ENCODE peak calls at places on chromosomes 11 and 22, in four cellular contexts. V is NCI-H1930, B is lung microvascular endothelial cell, H is NCI-H1436 treated with DMSO at 0.1 percent for 48 hours. F is an unnamed sample.
A peak's percentile ranks its signal among the peaks of the same experiment; 100 is the strongest.

GRCh38 chr11:69471329-69472052 is 10.0 kb upstream of the LINC01488 start:
- DNase-seq in V (no peak), B (peak; percentile 35), H (no peak), F (no peak)

GRCh38 chr11:93348931-93349330 is 18.4 kb downstream of the DEUP1 start:
- DNase-seq in V (no peak), B (no peak), H (no peak), F (no peak)

GRCh38 chr11:86490582-86490981 is 115.9 kb downstream of the CCDC81 start:
- DNase-seq in V (no peak), B (no peak), H (no peak), F (no peak)

GRCh38 chr11:6365659-6366058 is 24.6 kb upstream of the SMPD1 start:
- DNase-seq in V (no peak), B (no peak), H (no peak), F (no peak)

GRCh38 chr22:17918840-17919239 is 105.5 kb downstream of the MICAL3 start:
- DNase-seq in V (no peak), B (no peak), H (no peak), F (no peak)

GRCh38 chr11:114169321-114169749 is 109.8 kb downstream of the ZBTB16 start:
- DNase-seq in V (no peak), B (no peak), H (no peak), F (no peak)

GRCh38 chr11:30631148-30631547 is 45.0 kb upstream of the MPPED2 start:
- DNase-seq in V (peak; percentile 51), B (no peak), H (no peak), F (peak; percentile 93)

GRCh38 chr22:49164773-49165320 is 662.8 kb downstream of the BRD1 start:
- DNase-seq in V (no peak), B (no peak), H (no peak), F (no peak)

GRCh38 chr11:30762188-30762587 is 176.0 kb upstream of the MPPED2 start:
- DNase-seq in V (no peak), B (no peak), H (no peak), F (no peak)

GRCh38 chr11:108698844-108699642 is 34.2 kb downstream of the DDX10 start:
- DNase-seq in V (no peak), B (no peak), H (no peak), F (no peak)

GRCh38 chr11:73106347-73106746 is 35.8 kb downstream of the FCHSD2 start:
- DNase-seq in V (no peak), B (no peak), H (no peak), F (no peak)

GRCh38 chr11:69876013-69876412 is 56.8 kb upstream of the FGF3 start:
- DNase-seq in V (no peak), B (no peak), H (no peak), F (no peak)

GRCh38 chr11:88188251-88189030 is 13.2 kb upstream of the RAB38 start:
- DNase-seq in V (no peak), B (no peak), H (no peak), F (no peak)

GRCh38 chr22:20021196-20022181 is 579 bp downstream of the TANGO2 start:
- DNase-seq in V (no peak), B (peak; percentile 85), H (no peak), F (no peak)

GRCh38 chr22:32803020-32803758 is 1.7 kb downstream of the TIMP3 start:
- DNase-seq in V (no peak), B (peak; percentile 44), H (no peak), F (no peak)

GRCh38 chr11:95545116-95545875 is 244.3 kb downstream of the FAM76B start:
- DNase-seq in V (no peak), B (peak; percentile 29), H (no peak), F (no peak)

GRCh38 chr11:126102436-126102894 is 39.8 kb upstream of the CDON start:
- DNase-seq in V (no peak), B (no peak), H (no peak), F (no peak)

GRCh38 chr11:116731821-116732739 is 40.7 kb downstream of the BUD13 start:
- DNase-seq in V (no peak), B (no peak), H (no peak), F (no peak)

GRCh38 chr11:103281301-103281700 is 172.1 kb downstream of the DYNC2H1 start:
- DNase-seq in V (no peak), B (no peak), H (no peak), F (no peak)

GRCh38 chr11:121299417-121299816 is 6.8 kb downstream of the SC5D start:
- DNase-seq in V (no peak), B (no peak), H (no peak), F (no peak)

GRCh38 chr11:46967962-46968361 is 31.4 kb downstream of the CSTPP1 start:
- DNase-seq in V (no peak), B (no peak), H (no peak), F (no peak)

GRCh38 chr22:49965291-49966040 is 4.9 kb downstream of the PIM3 start:
- DNase-seq in V (no peak), B (no peak), H (no peak), F (no peak)

GRCh38 chr11:103808246-103808645 is 228.2 kb upstream of the DDI1 start:
- DNase-seq in V (no peak), B (no peak), H (no peak), F (no peak)

GRCh38 chr22:43555561-43556515 is 144.0 kb downstream of the MPPED1 start:
- DNase-seq in V (no peak), B (no peak), H (no peak), F (no peak)

GRCh38 chr11:66264893-66265292 is 3.5 kb upstream of the RAB1B start:
- DNase-seq in V (peak; percentile 20), B (no peak), H (no peak), F (no peak)

GRCh38 chr11:126817096-126817495 is 183.5 kb downstream of the KIRREL3 start:
- DNase-seq in V (no peak), B (no peak), H (no peak), F (no peak)

GRCh38 chr11:105799728-105800462 is 190.0 kb downstream of the GRIA4 start:
- DNase-seq in V (no peak), B (no peak), H (no peak), F (no peak)

F was measured in NCI-H187 treated with DMSO at 0.1 percent for 48 hours.